ENCODE peak calls at places on chromosomes 13 and 19, in four cellular contexts. One of them, this sample, is unnamed.
A peak's percentile ranks its signal among the peaks of the same experiment; 100 is the strongest.

GRCh38 chr13:28983661-28984060 is 163.5 kb downstream of the MTUS2 start:
- DNase-seq in tibial artery: no peak
- DNase-seq in left lung: no peak
- DNase-seq in CD8-positive, alpha-beta memory T cell: no peak
- DNase-seq in this sample: no peak

GRCh38 chr13:112042496-112042895 is 24.5 kb upstream of the SOX1 start:
- DNase-seq in tibial artery: no peak
- DNase-seq in left lung: no peak
- DNase-seq in CD8-positive, alpha-beta memory T cell: no peak
- DNase-seq in this sample: no peak

GRCh38 chr19:33595783-33596182 is 26.0 kb upstream of the CHST8 start:
- DNase-seq in tibial artery: no peak
- DNase-seq in left lung: no peak
- DNase-seq in CD8-positive, alpha-beta memory T cell: no peak
- DNase-seq in this sample: no peak

GRCh38 chr13:103443604-103444003 is 377.4 kb upstream of the SLC10A2 start:
- DNase-seq in tibial artery: no peak
- DNase-seq in left lung: no peak
- DNase-seq in CD8-positive, alpha-beta memory T cell: no peak
- DNase-seq in this sample: no peak

GRCh38 chr19:16325161-16325527 is 518 bp downstream of the KLF2 start:
- DNase-seq in tibial artery: no peak
- DNase-seq in left lung: peak; percentile 53
- DNase-seq in CD8-positive, alpha-beta memory T cell: peak; percentile 39
- DNase-seq in this sample: no peak

GRCh38 chr13:70034280-70034679 is 73.3 kb upstream of the ATXN8OS start:
- DNase-seq in tibial artery: no peak
- DNase-seq in left lung: no peak
- DNase-seq in CD8-positive, alpha-beta memory T cell: no peak
- DNase-seq in this sample: no peak

GRCh38 chr19:55525289-55526101 is 11.4 kb downstream of the SBK2 start:
- DNase-seq in tibial artery: no peak
- DNase-seq in left lung: no peak
- DNase-seq in CD8-positive, alpha-beta memory T cell: no peak
- DNase-seq in this sample: no peak

GRCh38 chr13:35621989-35622388 is 145.5 kb upstream of the MAB21L1 start:
- DNase-seq in tibial artery: no peak
- DNase-seq in left lung: no peak
- DNase-seq in CD8-positive, alpha-beta memory T cell: no peak
- DNase-seq in this sample: no peak

GRCh38 chr13:21033866-21034601 is 27.4 kb downstream of the LATS2 start:
- DNase-seq in tibial artery: peak; percentile 29
- DNase-seq in left lung: no peak
- DNase-seq in CD8-positive, alpha-beta memory T cell: no peak
- DNase-seq in this sample: peak; percentile 68

GRCh38 chr13:21031594-21031993 is 29.8 kb downstream of the LATS2 start:
- DNase-seq in tibial artery: no peak
- DNase-seq in left lung: no peak
- DNase-seq in CD8-positive, alpha-beta memory T cell: no peak
- DNase-seq in this sample: no peak

GRCh38 chr13:21033224-21033855 is 28.0 kb downstream of the LATS2 start:
- DNase-seq in tibial artery: peak; percentile 75
- DNase-seq in left lung: no peak
- DNase-seq in CD8-positive, alpha-beta memory T cell: no peak
- DNase-seq in this sample: peak; percentile 86

GRCh38 chr13:21034602-21035190 is 26.7 kb downstream of the LATS2 start:
- DNase-seq in tibial artery: peak; percentile 26
- DNase-seq in left lung: no peak
- DNase-seq in CD8-positive, alpha-beta memory T cell: no peak
- DNase-seq in this sample: peak; percentile 66

GRCh38 chr13:21032656-21033055 is 28.7 kb downstream of the LATS2 start:
- DNase-seq in tibial artery: peak; percentile 17
- DNase-seq in left lung: no peak
- DNase-seq in CD8-positive, alpha-beta memory T cell: no peak
- DNase-seq in this sample: no peak
- H3K4me1 ChIP-seq in tibial artery: peaks cover 9% of the 10 kb centered on the region
- H3K4me1 ChIP-seq in left lung: peaks cover 57% of the 10 kb centered on the region
- H3K4me1 ChIP-seq in CD8-positive, alpha-beta memory T cell: no peaks in the 10 kb centered on the region
- H3K4me1 ChIP-seq in this sample: peaks cover 63% of the 10 kb centered on the region

GRCh38 chr19:38674388-38675133 is 27.1 kb downstream of the ACTN4 start:
- DNase-seq in tibial artery: no peak
- DNase-seq in left lung: no peak
- DNase-seq in CD8-positive, alpha-beta memory T cell: no peak
- DNase-seq in this sample: peak; percentile 87
- H3K4me1 ChIP-seq in tibial artery: no peaks in the 10 kb centered on the region
- H3K4me1 ChIP-seq in left lung: peaks cover 88% of the 10 kb centered on the region
- H3K4me1 ChIP-seq in CD8-positive, alpha-beta memory T cell: peaks cover 67% of the 10 kb centered on the region
- H3K4me1 ChIP-seq in this sample: peaks cover 84% of the 10 kb centered on the region

GRCh38 chr19:10764340-10764894 is 46.5 kb downstream of the DNM2 start:
- DNase-seq in tibial artery: no peak
- DNase-seq in left lung: no peak
- DNase-seq in CD8-positive, alpha-beta memory T cell: no peak
- DNase-seq in this sample: no peak

GRCh38 chr19:10763399-10763798 is 45.5 kb downstream of the DNM2 start:
- DNase-seq in tibial artery: no peak
- DNase-seq in left lung: no peak
- DNase-seq in CD8-positive, alpha-beta memory T cell: no peak
- DNase-seq in this sample: no peak

GRCh38 chr19:10761443-10762242 is 43.8 kb downstream of the DNM2 start:
- DNase-seq in tibial artery: no peak
- DNase-seq in left lung: no peak
- DNase-seq in CD8-positive, alpha-beta memory T cell: no peak
- DNase-seq in this sample: no peak

GRCh38 chr19:10762656-10763055 is 44.8 kb downstream of the DNM2 start:
- DNase-seq in tibial artery: no peak
- DNase-seq in left lung: no peak
- DNase-seq in CD8-positive, alpha-beta memory T cell: no peak
- DNase-seq in this sample: no peak

GRCh38 chr19:10763828-10764339 is 46.0 kb downstream of the DNM2 start:
- DNase-seq in tibial artery: no peak
- DNase-seq in left lung: no peak
- DNase-seq in CD8-positive, alpha-beta memory T cell: no peak
- DNase-seq in this sample: no peak
- H3K4me1 ChIP-seq in tibial artery: no peaks in the 10 kb centered on the region
- H3K4me1 ChIP-seq in left lung: peaks cover 99% of the 10 kb centered on the region
- H3K4me1 ChIP-seq in CD8-positive, alpha-beta memory T cell: peaks cover 62% of the 10 kb centered on the region
- H3K4me1 ChIP-seq in this sample: peaks cover 44% of the 10 kb centered on the region

DNA sequence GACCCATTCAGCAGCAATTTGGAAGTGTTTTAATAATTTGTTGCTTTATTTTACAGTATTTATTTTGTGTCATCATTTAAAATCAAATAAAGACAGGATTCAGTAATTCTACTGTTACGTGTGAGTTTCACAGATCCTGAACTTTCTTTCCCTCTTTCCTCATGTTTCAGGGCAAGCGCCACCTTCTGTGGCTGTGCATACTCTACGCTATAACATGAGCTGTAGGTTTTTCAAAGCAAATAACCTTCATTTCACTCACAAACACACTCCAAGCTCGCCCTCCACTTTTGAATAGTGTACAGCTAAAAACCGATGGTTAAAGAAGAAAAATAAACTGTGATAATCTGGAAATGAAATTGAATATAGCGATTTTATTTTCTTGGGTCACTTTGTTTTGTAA is 753.3 kb downstream of the OLFM4 start:
- DNase-seq in tibial artery: no peak
- DNase-seq in left lung: no peak
- DNase-seq in CD8-positive, alpha-beta memory T cell: no peak
- DNase-seq in this sample: no peak
- H3K4me1 ChIP-seq in tibial artery: no peaks in the 10 kb centered on the region
- H3K4me1 ChIP-seq in left lung: no peaks in the 10 kb centered on the region
- H3K4me1 ChIP-seq in CD8-positive, alpha-beta memory T cell: no peaks in the 10 kb centered on the region
- H3K4me1 ChIP-seq in this sample: no peaks in the 10 kb centered on the region

GRCh38 chr13:114261328-114261965 is 20.0 kb upstream of the UPF3A start:
- DNase-seq in tibial artery: no peak
- DNase-seq in left lung: no peak
- DNase-seq in CD8-positive, alpha-beta memory T cell: no peak
- DNase-seq in this sample: no peak
- H3K4me1 ChIP-seq in tibial artery: no peaks in the 10 kb centered on the region
- H3K4me1 ChIP-seq in left lung: no peaks in the 10 kb centered on the region
- H3K4me1 ChIP-seq in CD8-positive, alpha-beta memory T cell: peaks cover 28% of the 10 kb centered on the region
- H3K4me1 ChIP-seq in this sample: peaks cover 6% of the 10 kb centered on the region

DNA sequence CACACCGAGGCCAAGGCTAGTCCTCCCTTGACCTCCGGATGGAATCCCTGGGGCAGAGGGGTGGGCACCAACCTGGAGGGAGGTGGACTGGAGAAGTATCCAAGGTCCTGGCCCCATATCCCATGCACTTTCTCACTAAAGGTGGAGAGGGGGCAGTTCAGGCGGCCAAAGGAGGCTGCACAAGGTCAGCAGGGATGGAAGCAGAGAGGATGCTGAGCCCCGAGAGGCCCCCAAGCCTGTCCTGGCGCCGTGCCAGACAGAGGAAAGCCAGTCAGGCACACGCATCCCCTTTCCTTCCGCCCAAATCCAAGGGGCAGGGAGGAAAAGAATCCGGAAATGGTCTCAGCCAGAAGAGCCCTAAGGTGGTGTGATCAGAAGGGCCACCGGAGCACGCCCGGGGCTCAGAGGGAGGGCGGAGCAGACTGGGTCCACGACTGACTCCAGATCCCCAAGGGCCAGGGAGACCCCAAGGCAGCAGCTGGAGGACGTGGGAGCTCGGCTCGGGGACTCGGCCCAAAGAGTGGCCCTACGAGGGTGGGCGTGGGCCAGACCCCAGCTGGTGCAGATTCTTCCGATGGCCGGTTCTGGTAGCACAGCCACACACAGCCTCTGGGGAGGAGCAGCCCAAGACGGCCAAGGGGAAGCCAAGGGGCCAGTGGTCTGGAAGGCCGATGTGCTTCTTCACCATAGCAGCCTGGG is 60.0 kb downstream of the MLLT1 start:
- DNase-seq in tibial artery: no peak
- DNase-seq in left lung: no peak
- DNase-seq in CD8-positive, alpha-beta memory T cell: no peak
- DNase-seq in this sample: no peak
- H3K4me1 ChIP-seq in tibial artery: peaks cover 4% of the 10 kb centered on the region
- H3K4me1 ChIP-seq in left lung: peaks cover 41% of the 10 kb centered on the region
- H3K4me1 ChIP-seq in CD8-positive, alpha-beta memory T cell: no peaks in the 10 kb centered on the region
- H3K4me1 ChIP-seq in this sample: peaks cover 55% of the 10 kb centered on the region

This sample was measured in gastrocnemius medialis.